ENCODE peak calls at places on chromosome 4, in six cellular contexts. D is ACHN, I is NCI-H2081, A is activated gamma-delta T cell treated with Interleukin-2 at 50 U/mL for 16 hours, K is DMS79, H is sciatic nerve. V is an unnamed sample.
A peak's percentile ranks its signal among the peaks of the same experiment; 100 is the strongest.

GRCh38 chr4:153154010-153154975 is 50.0 kb upstream of the TRIM2 start:
- DNase-seq in D (peak; percentile 8), K (peak; percentile 28), A (no peak), I (no peak), H (no peak), V (no peak)

GRCh38 chr4:89837385-89837995 is 529 bp upstream of the SNCA start:
- DNase-seq in D (peak; percentile 40), I (peak; percentile 11), H (peak; percentile 62), A (no peak), K (no peak), V (no peak)

GRCh38 chr4:174631901-174632758 is 109.8 kb upstream of the HPGD start:
- DNase-seq in H (no peak), D (peak; percentile 47), K (no peak), A (no peak), I (peak; percentile 1), V (no peak)

GRCh38 chr4:95363966-95364365 is 184.8 kb downstream of the UNC5C start:
- DNase-seq in D (no peak), K (no peak), H (no peak), A (no peak), I (no peak), V (no peak)

GRCh38 chr4:177964693-177965168 is 522.5 kb upstream of the AGA start:
- DNase-seq in I (no peak), D (peak; percentile 37), H (no peak), K (no peak), A (no peak), V (no peak)

GRCh38 chr4:130028552-130028951 is 932.6 kb downstream of the C4orf33 start:
- DNase-seq in H (no peak), K (no peak), D (no peak), I (no peak), A (no peak), V (no peak)

GRCh38 chr4:24722026-24722568 is 73.3 kb upstream of the SOD3 start:
- DNase-seq in I (no peak), A (no peak), D (no peak), K (no peak), H (no peak), V (no peak)

GRCh38 chr4:23877758-23878229 is 12.1 kb downstream of the PPARGC1A start:
- DNase-seq in D (peak; percentile 39), A (no peak), I (no peak), H (no peak), K (no peak), V (no peak)

GRCh38 chr4:95049838-95050237 is 292.1 kb downstream of the BMPR1B start:
- DNase-seq in I (no peak), D (no peak), H (no peak), K (no peak), A (no peak), V (no peak)

GRCh38 chr4:84596826-84597225 is 13.9 kb downstream of the CDS1 start:
- DNase-seq in I (no peak), A (no peak), D (no peak), K (no peak), H (no peak), V (no peak)

GRCh38 chr4:1001561-1002130 is 8.4 kb upstream of the SLC26A1 start:
- DNase-seq in H (no peak), I (no peak), A (no peak), D (no peak), K (no peak), V (no peak)

V was measured in lower leg skin.